ENCODE peak calls at places on chromosomes 11 and 22, in eight cellular contexts. One of them, this sample, is unnamed.

GRCh38 chr11:129143335-129143734 is 48.8 kb downstream of the ARHGAP32 start:
- DNase-seq in astrocyte of the hippocampus: peak; percentile 100
- DNase-seq in hypothalamus: peak; percentile 67
- DNase-seq in fibroblast of lung: peak; percentile 100
- DNase-seq in GM20000: no peak
- DNase-seq in CD8-positive, alpha-beta memory T cell: no peak
- DNase-seq in T-helper 1 cell: no peak
- DNase-seq in GM19239: no peak
- DNase-seq in this sample: no peak

GRCh38 chr11:17979770-17980371 is 33.0 kb downstream of the SERGEF start:
- DNase-seq in astrocyte of the hippocampus: peak; percentile 47
- DNase-seq in hypothalamus: no peak
- DNase-seq in fibroblast of lung: no peak
- DNase-seq in GM20000: peak; percentile 72
- DNase-seq in CD8-positive, alpha-beta memory T cell: peak; percentile 15
- DNase-seq in T-helper 1 cell: peak; percentile 13
- DNase-seq in GM19239: peak; percentile 41
- DNase-seq in this sample: peak; percentile 11

GRCh38 chr11:66471142-66471541 is 4.4 kb downstream of the PELI3 start:
- DNase-seq in astrocyte of the hippocampus: no peak
- DNase-seq in hypothalamus: no peak
- DNase-seq in fibroblast of lung: no peak
- DNase-seq in GM20000: no peak
- DNase-seq in CD8-positive, alpha-beta memory T cell: no peak
- DNase-seq in T-helper 1 cell: no peak
- DNase-seq in GM19239: no peak
- DNase-seq in this sample: no peak

GRCh38 chr22:49880281-49880680 is 26.6 kb downstream of the ZBED4 start:
- DNase-seq in astrocyte of the hippocampus: peak; percentile 28
- DNase-seq in hypothalamus: no peak
- DNase-seq in fibroblast of lung: peak; percentile 23
- DNase-seq in GM20000: peak; percentile 66
- DNase-seq in CD8-positive, alpha-beta memory T cell: no peak
- DNase-seq in T-helper 1 cell: no peak
- DNase-seq in GM19239: peak; percentile 36
- DNase-seq in this sample: peak; percentile 44

GRCh38 chr11:117180661-117181585 is 2.4 kb downstream of the SIDT2 start:
- DNase-seq in astrocyte of the hippocampus: peak; percentile 67
- DNase-seq in hypothalamus: peak; percentile 77
- DNase-seq in fibroblast of lung: peak; percentile 60
- DNase-seq in GM20000: peak; percentile 83
- DNase-seq in CD8-positive, alpha-beta memory T cell: peak; percentile 41
- DNase-seq in T-helper 1 cell: peak; percentile 47
- DNase-seq in GM19239: no peak
- DNase-seq in this sample: no peak

GRCh38 chr22:20424937-20425587 is 12.6 kb downstream of the SCARF2 start:
- DNase-seq in astrocyte of the hippocampus: peak; percentile 41
- DNase-seq in hypothalamus: peak; percentile 54
- DNase-seq in fibroblast of lung: no peak
- DNase-seq in GM20000: no peak
- DNase-seq in CD8-positive, alpha-beta memory T cell: no peak
- DNase-seq in T-helper 1 cell: no peak
- DNase-seq in GM19239: no peak
- DNase-seq in this sample: no peak

GRCh38 chr22:36852056-36852973 is 8.5 kb upstream of the NCF4 start:
- DNase-seq in astrocyte of the hippocampus: no peak
- DNase-seq in hypothalamus: no peak
- DNase-seq in fibroblast of lung: no peak
- DNase-seq in GM20000: no peak
- DNase-seq in CD8-positive, alpha-beta memory T cell: no peak
- DNase-seq in T-helper 1 cell: no peak
- DNase-seq in GM19239: no peak
- DNase-seq in this sample: no peak

GRCh38 chr22:37088108-37088605 is 21.4 kb downstream of the TMPRSS6 start:
- DNase-seq in astrocyte of the hippocampus: no peak
- DNase-seq in hypothalamus: no peak
- DNase-seq in fibroblast of lung: peak; percentile 7
- DNase-seq in GM20000: no peak
- DNase-seq in CD8-positive, alpha-beta memory T cell: no peak
- DNase-seq in T-helper 1 cell: no peak
- DNase-seq in GM19239: no peak
- DNase-seq in this sample: no peak

GRCh38 chr11:84819128-84819527 is 808.0 kb downstream of the DLG2 start:
- DNase-seq in astrocyte of the hippocampus: peak; percentile 50
- DNase-seq in hypothalamus: no peak
- DNase-seq in fibroblast of lung: peak; percentile 29
- DNase-seq in GM20000: no peak
- DNase-seq in CD8-positive, alpha-beta memory T cell: no peak
- DNase-seq in T-helper 1 cell: no peak
- DNase-seq in GM19239: no peak
- DNase-seq in this sample: no peak

GRCh38 chr11:121448431-121448941 is 3.6 kb upstream of the SORL1 start:
- DNase-seq in astrocyte of the hippocampus: no peak
- DNase-seq in hypothalamus: no peak
- DNase-seq in fibroblast of lung: no peak
- DNase-seq in GM20000: no peak
- DNase-seq in CD8-positive, alpha-beta memory T cell: no peak
- DNase-seq in T-helper 1 cell: no peak
- DNase-seq in GM19239: no peak
- DNase-seq in this sample: no peak

GRCh38 chr22:41822289-41823057 is 10.4 kb upstream of the SREBF2 start:
- DNase-seq in astrocyte of the hippocampus: peak; percentile 65
- DNase-seq in hypothalamus: no peak
- DNase-seq in fibroblast of lung: peak; percentile 81
- DNase-seq in GM20000: peak; percentile 64
- DNase-seq in CD8-positive, alpha-beta memory T cell: peak; percentile 67
- DNase-seq in T-helper 1 cell: no peak
- DNase-seq in GM19239: peak; percentile 30
- DNase-seq in this sample: no peak

GRCh38 chr11:106391771-106392412 is 314.4 kb downstream of the AASDHPPT start:
- DNase-seq in astrocyte of the hippocampus: peak; percentile 45
- DNase-seq in hypothalamus: no peak
- DNase-seq in fibroblast of lung: peak; percentile 82
- DNase-seq in GM20000: no peak
- DNase-seq in CD8-positive, alpha-beta memory T cell: no peak
- DNase-seq in T-helper 1 cell: no peak
- DNase-seq in GM19239: no peak
- DNase-seq in this sample: no peak

GRCh38 chr11:32610926-32611325 is 27.3 kb downstream of the EIF3M start:
- DNase-seq in astrocyte of the hippocampus: no peak
- DNase-seq in hypothalamus: no peak
- DNase-seq in fibroblast of lung: no peak
- DNase-seq in GM20000: no peak
- DNase-seq in CD8-positive, alpha-beta memory T cell: no peak
- DNase-seq in T-helper 1 cell: no peak
- DNase-seq in GM19239: no peak
- DNase-seq in this sample: no peak

GRCh38 chr22:24550028-24550901 is 4.7 kb downstream of the GUCD1 start:
- DNase-seq in astrocyte of the hippocampus: no peak
- DNase-seq in hypothalamus: no peak
- DNase-seq in fibroblast of lung: no peak
- DNase-seq in GM20000: no peak
- DNase-seq in CD8-positive, alpha-beta memory T cell: no peak
- DNase-seq in T-helper 1 cell: no peak
- DNase-seq in GM19239: no peak
- DNase-seq in this sample: no peak

GRCh38 chr22:23183107-23183698 is 2.9 kb downstream of the BCR start:
- DNase-seq in astrocyte of the hippocampus: peak; percentile 86
- DNase-seq in hypothalamus: peak; percentile 86
- DNase-seq in fibroblast of lung: peak; percentile 80
- DNase-seq in GM20000: no peak
- DNase-seq in CD8-positive, alpha-beta memory T cell: no peak
- DNase-seq in T-helper 1 cell: no peak
- DNase-seq in GM19239: no peak
- DNase-seq in this sample: no peak

GRCh38 chr22:42994276-42994916 is 20.6 kb downstream of the PACSIN2 start:
- DNase-seq in astrocyte of the hippocampus: no peak
- DNase-seq in hypothalamus: no peak
- DNase-seq in fibroblast of lung: no peak
- DNase-seq in GM20000: no peak
- DNase-seq in CD8-positive, alpha-beta memory T cell: no peak
- DNase-seq in T-helper 1 cell: no peak
- DNase-seq in GM19239: no peak
- DNase-seq in this sample: no peak

GRCh38 chr11:64382586-64382985 is 23.6 kb downstream of the RPS6KA4 start:
- DNase-seq in astrocyte of the hippocampus: no peak
- DNase-seq in hypothalamus: no peak
- DNase-seq in fibroblast of lung: no peak
- DNase-seq in GM20000: no peak
- DNase-seq in CD8-positive, alpha-beta memory T cell: no peak
- DNase-seq in T-helper 1 cell: no peak
- DNase-seq in GM19239: no peak
- DNase-seq in this sample: no peak

GRCh38 chr11:35031869-35032268 is 107.1 kb upstream of the CD44 start:
- DNase-seq in astrocyte of the hippocampus: no peak
- DNase-seq in hypothalamus: no peak
- DNase-seq in fibroblast of lung: no peak
- DNase-seq in GM20000: no peak
- DNase-seq in CD8-positive, alpha-beta memory T cell: no peak
- DNase-seq in T-helper 1 cell: no peak
- DNase-seq in GM19239: no peak
- DNase-seq in this sample: no peak

GRCh38 chr11:110472858-110473257 is 43.1 kb downstream of the FDX1 start:
- DNase-seq in astrocyte of the hippocampus: no peak
- DNase-seq in hypothalamus: no peak
- DNase-seq in fibroblast of lung: peak; percentile 61
- DNase-seq in GM20000: no peak
- DNase-seq in CD8-positive, alpha-beta memory T cell: no peak
- DNase-seq in T-helper 1 cell: no peak
- DNase-seq in GM19239: no peak
- DNase-seq in this sample: no peak

GRCh38 chr11:12224537-12224893 is 114.1 kb downstream of the MICAL2 start:
- DNase-seq in astrocyte of the hippocampus: peak; percentile 96
- DNase-seq in hypothalamus: peak; percentile 23
- DNase-seq in fibroblast of lung: peak; percentile 97
- DNase-seq in GM20000: peak; percentile 44
- DNase-seq in CD8-positive, alpha-beta memory T cell: peak; percentile 92
- DNase-seq in T-helper 1 cell: peak; percentile 81
- DNase-seq in GM19239: peak; percentile 69
- DNase-seq in this sample: peak; percentile 41

GRCh38 chr22:38788016-38788415 is 5.9 kb downstream of the DNAL4 start:
- DNase-seq in astrocyte of the hippocampus: peak; percentile 48
- DNase-seq in hypothalamus: no peak
- DNase-seq in fibroblast of lung: peak; percentile 65
- DNase-seq in GM20000: no peak
- DNase-seq in CD8-positive, alpha-beta memory T cell: no peak
- DNase-seq in T-helper 1 cell: no peak
- DNase-seq in GM19239: no peak
- DNase-seq in this sample: no peak

GRCh38 chr11:26983645-26984044 is 10.3 kb upstream of the FIBIN start:
- DNase-seq in astrocyte of the hippocampus: no peak
- DNase-seq in hypothalamus: no peak
- DNase-seq in fibroblast of lung: no peak
- DNase-seq in GM20000: no peak
- DNase-seq in CD8-positive, alpha-beta memory T cell: no peak
- DNase-seq in T-helper 1 cell: no peak
- DNase-seq in GM19239: no peak
- DNase-seq in this sample: no peak

GRCh38 chr11:83456075-83456474 is 169.9 kb upstream of the CCDC90B start:
- DNase-seq in astrocyte of the hippocampus: peak; percentile 57
- DNase-seq in hypothalamus: peak; percentile 58
- DNase-seq in fibroblast of lung: peak; percentile 0
- DNase-seq in GM20000: no peak
- DNase-seq in CD8-positive, alpha-beta memory T cell: no peak
- DNase-seq in T-helper 1 cell: no peak
- DNase-seq in GM19239: no peak
- DNase-seq in this sample: no peak

GRCh38 chr11:110474578-110474977 is 44.8 kb downstream of the FDX1 start:
- DNase-seq in astrocyte of the hippocampus: no peak
- DNase-seq in hypothalamus: no peak
- DNase-seq in fibroblast of lung: no peak
- DNase-seq in GM20000: no peak
- DNase-seq in CD8-positive, alpha-beta memory T cell: no peak
- DNase-seq in T-helper 1 cell: no peak
- DNase-seq in GM19239: no peak
- DNase-seq in this sample: no peak

GRCh38 chr22:40001104-40001503 is 6.3 kb downstream of the FAM83F start:
- DNase-seq in astrocyte of the hippocampus: no peak
- DNase-seq in hypothalamus: no peak
- DNase-seq in fibroblast of lung: no peak
- DNase-seq in GM20000: no peak
- DNase-seq in CD8-positive, alpha-beta memory T cell: no peak
- DNase-seq in T-helper 1 cell: no peak
- DNase-seq in GM19239: no peak
- DNase-seq in this sample: no peak

GRCh38 chr11:61679893-61680621 is at the start of gene DAGLA:
- DNase-seq in astrocyte of the hippocampus: peak; percentile 83
- DNase-seq in hypothalamus: peak; percentile 75
- DNase-seq in fibroblast of lung: peak; percentile 42
- DNase-seq in GM20000: peak; percentile 97
- DNase-seq in CD8-positive, alpha-beta memory T cell: peak; percentile 69
- DNase-seq in T-helper 1 cell: peak; percentile 65
- DNase-seq in GM19239: peak; percentile 87
- DNase-seq in this sample: peak; percentile 78

GRCh38 chr22:29872989-29873388 is 10.0 kb upstream of the MTMR3 start:
- DNase-seq in astrocyte of the hippocampus: no peak
- DNase-seq in hypothalamus: no peak
- DNase-seq in fibroblast of lung: no peak
- DNase-seq in GM20000: no peak
- DNase-seq in CD8-positive, alpha-beta memory T cell: no peak
- DNase-seq in T-helper 1 cell: no peak
- DNase-seq in GM19239: no peak
- DNase-seq in this sample: no peak

GRCh38 chr22:40764743-40765441 is 54.3 kb downstream of the SLC25A17 start:
- DNase-seq in astrocyte of the hippocampus: no peak
- DNase-seq in hypothalamus: no peak
- DNase-seq in fibroblast of lung: no peak
- DNase-seq in GM20000: peak; percentile 67
- DNase-seq in CD8-positive, alpha-beta memory T cell: no peak
- DNase-seq in T-helper 1 cell: no peak
- DNase-seq in GM19239: no peak
- DNase-seq in this sample: peak; percentile 29

GRCh38 chr11:103281301-103281700 is 172.1 kb downstream of the DYNC2H1 start:
- DNase-seq in astrocyte of the hippocampus: no peak
- DNase-seq in hypothalamus: no peak
- DNase-seq in fibroblast of lung: peak; percentile 7
- DNase-seq in GM20000: no peak
- DNase-seq in CD8-positive, alpha-beta memory T cell: no peak
- DNase-seq in T-helper 1 cell: no peak
- DNase-seq in GM19239: no peak
- DNase-seq in this sample: no peak

GRCh38 chr11:12200359-12201015 is 90.1 kb downstream of the MICAL2 start:
- DNase-seq in astrocyte of the hippocampus: peak; percentile 90
- DNase-seq in hypothalamus: no peak
- DNase-seq in fibroblast of lung: peak; percentile 88
- DNase-seq in GM20000: no peak
- DNase-seq in CD8-positive, alpha-beta memory T cell: no peak
- DNase-seq in T-helper 1 cell: no peak
- DNase-seq in GM19239: no peak
- DNase-seq in this sample: no peak

GRCh38 chr11:68009391-68010000 is 631 bp upstream of the ALDH3B1 start:
- DNase-seq in astrocyte of the hippocampus: peak; percentile 64
- DNase-seq in hypothalamus: no peak
- DNase-seq in fibroblast of lung: peak; percentile 38
- DNase-seq in GM20000: peak; percentile 58
- DNase-seq in CD8-positive, alpha-beta memory T cell: no peak
- DNase-seq in T-helper 1 cell: no peak
- DNase-seq in GM19239: no peak
- DNase-seq in this sample: no peak

GRCh38 chr11:16126361-16126760 is 230.0 kb downstream of the SOX6 start:
- DNase-seq in astrocyte of the hippocampus: peak; percentile 24
- DNase-seq in hypothalamus: no peak
- DNase-seq in fibroblast of lung: peak; percentile 51
- DNase-seq in GM20000: no peak
- DNase-seq in CD8-positive, alpha-beta memory T cell: no peak
- DNase-seq in T-helper 1 cell: no peak
- DNase-seq in GM19239: no peak
- DNase-seq in this sample: no peak

GRCh38 chr11:105670811-105671210 is 60.9 kb downstream of the GRIA4 start:
- DNase-seq in astrocyte of the hippocampus: no peak
- DNase-seq in hypothalamus: no peak
- DNase-seq in fibroblast of lung: peak; percentile 22
- DNase-seq in GM20000: no peak
- DNase-seq in CD8-positive, alpha-beta memory T cell: no peak
- DNase-seq in T-helper 1 cell: no peak
- DNase-seq in GM19239: no peak
- DNase-seq in this sample: no peak

GRCh38 chr22:38415046-38415445 is 40.0 kb downstream of the KCNJ4 start:
- DNase-seq in astrocyte of the hippocampus: no peak
- DNase-seq in hypothalamus: no peak
- DNase-seq in fibroblast of lung: no peak
- DNase-seq in GM20000: no peak
- DNase-seq in CD8-positive, alpha-beta memory T cell: no peak
- DNase-seq in T-helper 1 cell: no peak
- DNase-seq in GM19239: no peak
- DNase-seq in this sample: peak; percentile 16